ENCODE peak calls at places on chromosomes 2 and 18, in six cellular contexts. One of them, this sample, is unnamed.

GRCh38 chr2:223109341-223109740 is 57.4 kb downstream of the KCNE4 start:
- DNase-seq in NB4: no peak
- DNase-seq in GM12878: no peak
- DNase-seq in A549: no peak
- DNase-seq in K562: no peak
- DNase-seq in endothelial cell of umbilical vein: no peak
- DNase-seq in this sample: no peak

GRCh38 chr2:132009874-132010521 is 151.8 kb downstream of the ANKRD30BL start:
- DNase-seq in NB4: no peak
- DNase-seq in GM12878: no peak
- DNase-seq in endothelial cell of umbilical vein: no peak
- DNase-seq in K562: peak; percentile 10
- DNase-seq in A549: no peak
- DNase-seq in this sample: no peak

GRCh38 chr2:68764781-68765385 is 30.3 kb downstream of the ARHGAP25 start:
- DNase-seq in NB4: peak; percentile 20
- DNase-seq in K562: no peak
- DNase-seq in A549: no peak
- DNase-seq in GM12878: no peak
- DNase-seq in endothelial cell of umbilical vein: no peak
- DNase-seq in this sample: no peak

GRCh38 chr18:75854174-75854573 is 426.7 kb upstream of the SMIM21 start:
- DNase-seq in A549: peak; percentile 5
- DNase-seq in K562: peak; percentile 44
- DNase-seq in NB4: peak; percentile 41
- DNase-seq in GM12878: no peak
- DNase-seq in endothelial cell of umbilical vein: no peak
- DNase-seq in this sample: peak; percentile 3

GRCh38 chr2:39549718-39550464 is 112.8 kb upstream of the MAP4K3 start:
- DNase-seq in endothelial cell of umbilical vein: no peak
- DNase-seq in A549: no peak
- DNase-seq in NB4: no peak
- DNase-seq in GM12878: no peak
- DNase-seq in K562: peak; percentile 16
- DNase-seq in this sample: no peak

GRCh38 chr2:9883897-9884296 is 40.6 kb downstream of the TAF1B start:
- DNase-seq in endothelial cell of umbilical vein: no peak
- DNase-seq in A549: no peak
- DNase-seq in NB4: no peak
- DNase-seq in GM12878: no peak
- DNase-seq in K562: no peak
- DNase-seq in this sample: no peak

GRCh38 chr2:17878222-17879136 is at the start of gene KCNS3:
- DNase-seq in GM12878: no peak
- DNase-seq in endothelial cell of umbilical vein: peak; percentile 12
- DNase-seq in K562: peak; percentile 55
- DNase-seq in NB4: no peak
- DNase-seq in A549: peak; percentile 64
- DNase-seq in this sample: no peak

GRCh38 chr2:151682459-151683003 is 51.7 kb downstream of the NEB start:
- DNase-seq in A549: no peak
- DNase-seq in endothelial cell of umbilical vein: no peak
- DNase-seq in GM12878: no peak
- DNase-seq in K562: no peak
- DNase-seq in NB4: no peak
- DNase-seq in this sample: no peak

GRCh38 chr2:78861546-78861945 is 164.0 kb upstream of the REG3G start:
- DNase-seq in GM12878: no peak
- DNase-seq in K562: peak; percentile 24
- DNase-seq in endothelial cell of umbilical vein: peak; percentile 33
- DNase-seq in NB4: peak; percentile 43
- DNase-seq in A549: peak; percentile 8
- DNase-seq in this sample: peak; percentile 51

GRCh38 chr2:95346236-95346737 is 49.1 kb downstream of the KCNIP3 start:
- DNase-seq in endothelial cell of umbilical vein: no peak
- DNase-seq in GM12878: no peak
- DNase-seq in K562: peak; percentile 78
- DNase-seq in A549: peak; percentile 38
- DNase-seq in NB4: peak; percentile 48
- DNase-seq in this sample: no peak

GRCh38 chr2:46066116-46066515 is 231.1 kb upstream of the EPAS1 start:
- DNase-seq in A549: no peak
- DNase-seq in K562: no peak
- DNase-seq in GM12878: no peak
- DNase-seq in endothelial cell of umbilical vein: no peak
- DNase-seq in NB4: no peak
- DNase-seq in this sample: no peak

GRCh38 chr2:240959941-240960308 is 38.5 kb upstream of the SNED1 start:
- DNase-seq in GM12878: no peak
- DNase-seq in A549: no peak
- DNase-seq in NB4: no peak
- DNase-seq in endothelial cell of umbilical vein: no peak
- DNase-seq in K562: no peak
- DNase-seq in this sample: no peak

GRCh38 chr2:204885747-204886146 is 340.5 kb downstream of the PARD3B start:
- DNase-seq in GM12878: no peak
- DNase-seq in endothelial cell of umbilical vein: peak; percentile 16
- DNase-seq in NB4: no peak
- DNase-seq in K562: peak; percentile 30
- DNase-seq in A549: no peak
- DNase-seq in this sample: peak; percentile 6

GRCh38 chr18:74682141-74682997 is 84.7 kb downstream of the ZNF407 start:
- DNase-seq in A549: no peak
- DNase-seq in GM12878: no peak
- DNase-seq in NB4: no peak
- DNase-seq in endothelial cell of umbilical vein: no peak
- DNase-seq in K562: no peak
- DNase-seq in this sample: no peak

GRCh38 chr18:24022141-24022540 is 7.6 kb downstream of the TTC39C start:
- DNase-seq in endothelial cell of umbilical vein: no peak
- DNase-seq in A549: no peak
- DNase-seq in NB4: no peak
- DNase-seq in K562: no peak
- DNase-seq in GM12878: no peak
- DNase-seq in this sample: no peak

GRCh38 chr2:73981081-73981968 is 3.4 kb upstream of the TET3 start:
- DNase-seq in GM12878: no peak
- DNase-seq in NB4: peak; percentile 70
- DNase-seq in K562: peak; percentile 90
- DNase-seq in A549: peak; percentile 81
- DNase-seq in endothelial cell of umbilical vein: no peak
- DNase-seq in this sample: peak; percentile 25

GRCh38 chr2:195604723-195605122 is 52.3 kb upstream of the SLC39A10 start:
- DNase-seq in endothelial cell of umbilical vein: no peak
- DNase-seq in GM12878: no peak
- DNase-seq in NB4: no peak
- DNase-seq in K562: no peak
- DNase-seq in A549: no peak
- DNase-seq in this sample: no peak

GRCh38 chr2:150983498-150983897 is 278.2 kb downstream of the RBM43 start:
- DNase-seq in endothelial cell of umbilical vein: no peak
- DNase-seq in NB4: no peak
- DNase-seq in A549: no peak
- DNase-seq in K562: no peak
- DNase-seq in GM12878: no peak
- DNase-seq in this sample: no peak

GRCh38 chr18:26383454-26384270 is 157.4 kb downstream of the TAF4B start:
- DNase-seq in GM12878: peak; percentile 15
- DNase-seq in A549: peak; percentile 19
- DNase-seq in NB4: peak; percentile 62
- DNase-seq in endothelial cell of umbilical vein: peak; percentile 52
- DNase-seq in K562: peak; percentile 60
- DNase-seq in this sample: peak; percentile 35

GRCh38 chr2:158112971-158113370 is 11.3 kb downstream of the UPP2 start:
- DNase-seq in A549: no peak
- DNase-seq in GM12878: no peak
- DNase-seq in endothelial cell of umbilical vein: no peak
- DNase-seq in K562: no peak
- DNase-seq in NB4: no peak
- DNase-seq in this sample: no peak

GRCh38 chr2:188519133-188519532 is 227.5 kb downstream of the GULP1 start:
- DNase-seq in K562: no peak
- DNase-seq in GM12878: no peak
- DNase-seq in endothelial cell of umbilical vein: peak; percentile 58
- DNase-seq in NB4: no peak
- DNase-seq in A549: no peak
- DNase-seq in this sample: no peak

GRCh38 chr2:207925601-207926000 is 99.7 kb downstream of the PLEKHM3 start:
- DNase-seq in K562: no peak
- DNase-seq in NB4: no peak
- DNase-seq in GM12878: no peak
- DNase-seq in endothelial cell of umbilical vein: no peak
- DNase-seq in A549: no peak
- DNase-seq in this sample: no peak

GRCh38 chr2:160440888-160441287 is 52.7 kb downstream of the RBMS1 start:
- DNase-seq in endothelial cell of umbilical vein: no peak
- DNase-seq in A549: no peak
- DNase-seq in GM12878: no peak
- DNase-seq in K562: no peak
- DNase-seq in NB4: no peak
- DNase-seq in this sample: no peak

GRCh38 chr18:21441670-21442069 is 158.8 kb downstream of the ESCO1 start:
- DNase-seq in NB4: no peak
- DNase-seq in A549: no peak
- DNase-seq in endothelial cell of umbilical vein: no peak
- DNase-seq in K562: no peak
- DNase-seq in GM12878: no peak
- DNase-seq in this sample: no peak

GRCh38 chr2:65576861-65577601 is 144.6 kb upstream of the SPRED2 start:
- DNase-seq in A549: peak; percentile 82
- DNase-seq in endothelial cell of umbilical vein: peak; percentile 87
- DNase-seq in GM12878: no peak
- DNase-seq in K562: peak; percentile 52
- DNase-seq in NB4: no peak
- DNase-seq in this sample: peak; percentile 91

DNA sequence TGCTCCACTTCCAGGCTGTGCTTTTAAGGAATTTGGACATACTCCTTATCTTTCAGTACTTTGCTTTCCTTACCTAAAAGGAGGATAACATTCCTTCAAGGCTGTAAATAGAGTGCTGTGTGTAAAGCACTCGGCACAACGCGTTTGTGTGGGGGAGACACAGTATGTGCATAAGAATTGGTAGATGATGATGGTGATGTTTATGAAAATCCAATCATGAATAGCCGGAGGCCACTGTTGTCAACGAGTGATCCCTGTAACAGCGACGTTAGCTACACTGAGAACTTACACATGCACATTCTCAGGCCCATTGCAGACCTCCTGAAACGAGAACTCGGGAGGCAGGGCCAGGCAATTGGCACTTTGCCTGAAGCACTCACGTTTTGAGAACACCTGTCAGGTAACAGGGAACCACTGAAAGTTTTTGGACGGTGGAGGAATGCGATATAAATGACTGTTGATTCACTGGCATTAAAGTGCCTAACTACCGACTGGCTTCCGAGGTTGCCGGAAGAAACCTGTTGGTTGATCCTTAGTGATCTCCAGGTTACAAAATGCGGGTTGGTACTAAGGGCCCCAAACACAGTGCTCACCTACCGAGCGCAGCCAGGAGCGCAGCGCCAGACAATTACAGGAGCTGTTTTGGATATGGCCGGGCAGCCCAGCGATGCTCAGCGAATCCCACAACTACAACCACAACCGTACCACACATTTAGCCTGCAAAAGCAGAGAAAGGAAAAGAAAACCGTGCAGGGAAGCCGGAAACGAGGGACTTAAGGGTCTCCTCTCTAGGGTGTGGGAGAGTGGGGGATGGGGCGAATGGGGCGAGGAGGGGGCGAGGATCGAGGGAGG is 1.0 kb upstream of the MAP4K4 start:
- DNase-seq in NB4: no peak
- DNase-seq in K562: no peak
- DNase-seq in A549: no peak
- DNase-seq in endothelial cell of umbilical vein: peak; percentile 11
- DNase-seq in GM12878: no peak
- DNase-seq in this sample: no peak
- TF ChIP-seq MYC in NB4: no peak
- TF ChIP-seq MYC in K562: no peak
- TF ChIP-seq MYC in A549: no peak
- TF ChIP-seq MYC in endothelial cell of umbilical vein: no peak
- TF ChIP-seq MYC in GM12878: no peak
- TF ChIP-seq MYC in this sample: no peak

DNA sequence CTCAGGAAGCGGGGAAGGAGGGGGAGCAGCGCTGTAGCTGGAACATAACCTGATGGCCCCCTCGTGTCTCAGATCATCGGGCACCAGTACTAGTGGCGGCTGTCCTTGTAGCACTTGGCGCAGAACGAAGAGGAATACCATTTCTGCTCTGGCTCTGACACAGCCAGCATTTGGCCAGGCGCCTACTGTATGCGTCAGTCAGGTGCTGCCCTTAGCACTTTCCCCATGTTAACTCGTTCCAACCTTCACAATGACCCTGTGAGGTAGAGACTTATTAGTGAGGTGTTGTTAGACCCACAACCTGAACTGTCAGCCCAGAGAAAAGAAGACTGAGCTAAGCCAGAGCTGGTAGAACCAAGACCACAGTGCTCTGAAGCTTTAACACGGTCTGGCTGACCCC is 47.7 kb upstream of the EML6 start:
- DNase-seq in GM12878: no peak
- DNase-seq in A549: no peak
- DNase-seq in endothelial cell of umbilical vein: peak; percentile 21
- DNase-seq in NB4: no peak
- DNase-seq in K562: no peak
- DNase-seq in this sample: no peak
- TF ChIP-seq MYC in GM12878: no peak
- TF ChIP-seq MYC in A549: no peak
- TF ChIP-seq MYC in endothelial cell of umbilical vein: no peak
- TF ChIP-seq MYC in NB4: no peak
- TF ChIP-seq MYC in K562: no peak
- TF ChIP-seq MYC in this sample: no peak

GRCh38 chr2:165776796-165777195 is 17.3 kb downstream of the GALNT3 start:
- DNase-seq in GM12878: no peak
- DNase-seq in NB4: no peak
- DNase-seq in endothelial cell of umbilical vein: no peak
- DNase-seq in A549: no peak
- DNase-seq in K562: no peak
- DNase-seq in this sample: no peak

GRCh38 chr2:165776013-165776412 is 18.0 kb downstream of the GALNT3 start:
- DNase-seq in endothelial cell of umbilical vein: no peak
- DNase-seq in NB4: no peak
- DNase-seq in GM12878: no peak
- DNase-seq in K562: no peak
- DNase-seq in A549: no peak
- DNase-seq in this sample: no peak

GRCh38 chr2:165777522-165778186 is 16.4 kb downstream of the GALNT3 start:
- DNase-seq in K562: no peak
- DNase-seq in endothelial cell of umbilical vein: no peak
- DNase-seq in GM12878: no peak
- DNase-seq in NB4: no peak
- DNase-seq in A549: no peak
- DNase-seq in this sample: no peak

GRCh38 chr2:165778187-165778556 is 15.9 kb downstream of the GALNT3 start:
- DNase-seq in GM12878: no peak
- DNase-seq in A549: no peak
- DNase-seq in endothelial cell of umbilical vein: no peak
- DNase-seq in K562: no peak
- DNase-seq in NB4: no peak
- DNase-seq in this sample: no peak

GRCh38 chr2:165778653-165779451 is 15.2 kb downstream of the GALNT3 start:
- DNase-seq in A549: no peak
- DNase-seq in NB4: peak; percentile 45
- DNase-seq in endothelial cell of umbilical vein: peak; percentile 7
- DNase-seq in K562: peak; percentile 14
- DNase-seq in GM12878: no peak
- DNase-seq in this sample: peak; percentile 41
- TF ChIP-seq MYC in A549: no peak
- TF ChIP-seq MYC in NB4: no peak
- TF ChIP-seq MYC in endothelial cell of umbilical vein: no peak
- TF ChIP-seq MYC in K562: no peak
- TF ChIP-seq MYC in GM12878: no peak
- TF ChIP-seq MYC in this sample: no peak

GRCh38 chr2:19540739-19541503 is 182.5 kb upstream of the OSR1 start:
- DNase-seq in endothelial cell of umbilical vein: no peak
- DNase-seq in NB4: peak; percentile 20
- DNase-seq in A549: peak; percentile 34
- DNase-seq in GM12878: no peak
- DNase-seq in K562: no peak
- DNase-seq in this sample: no peak
- TF ChIP-seq MYC in endothelial cell of umbilical vein: no peak
- TF ChIP-seq MYC in NB4: no peak
- TF ChIP-seq MYC in A549: no peak
- TF ChIP-seq MYC in GM12878: no peak
- TF ChIP-seq MYC in K562: no peak
- TF ChIP-seq MYC in this sample: no peak

This sample was measured in HepG2.